ENCODE peak calls at places on chromosomes 4 and X, in nine cellular contexts. V, C, G, H, X, N, Y, Q and B are unnamed samples.

GRCh38 chr4:16574981-16575380 is 323.5 kb downstream of the LDB2 start:
- DNase-seq in V (no peak), C (no peak), G (no peak), H (no peak), X (no peak), N (no peak), Y (no peak), Q (no peak), B (no peak)

GRCh38 chr4:16449381-16449780 is 223.1 kb upstream of the TAPT1 start:
- DNase-seq in V (no peak), C (no peak), G (no peak), H (no peak), X (no peak), N (no peak), Y (no peak), Q (no peak), B (no peak)

GRCh38 chr4:86898562-86898961 is 6.3 kb upstream of the C4orf36 start:
- DNase-seq in V (peak), C (peak), G (no peak), H (no peak), X (no peak), N (no peak), Y (no peak), Q (no peak), B (no peak)

GRCh38 chr4:163681208-163681821 is 186.8 kb downstream of the TMA16 start:
- DNase-seq in V (peak), C (no peak), G (no peak), H (no peak), X (peak), N (no peak), Y (no peak), Q (no peak), B (peak)

GRCh38 chr4:122259849-122260248 is 107.7 kb downstream of the BLTP1 start:
- DNase-seq in V (no peak), C (no peak), G (no peak), H (no peak), X (no peak), N (no peak), Y (no peak), Q (no peak), B (no peak)

GRCh38 chr4:143362392-143363046 is 25.8 kb downstream of the GAB1 start:
- DNase-seq in V (no peak), C (no peak), G (no peak), H (no peak), X (no peak), N (no peak), Y (no peak), Q (no peak), B (no peak)

GRCh38 chr4:52963976-52964375 is 101.9 kb downstream of the RASL11B start:
- DNase-seq in V (no peak), C (no peak), G (no peak), H (no peak), X (no peak), N (no peak), Y (no peak), Q (no peak), B (no peak)

GRCh38 chr4:23828779-23829178 is 61.1 kb downstream of the PPARGC1A start:
- DNase-seq in V (no peak), C (no peak), G (no peak), H (no peak), X (no peak), N (no peak), Y (no peak), Q (no peak), B (no peak)

GRCh38 chr4:80413096-80413495 is 77.6 kb downstream of the CFAP299 start:
- DNase-seq in V (no peak), C (no peak), G (no peak), H (no peak), X (no peak), N (no peak), Y (no peak), Q (no peak), B (no peak)

GRCh38 chrX:387729-388128 is 1.0 kb upstream of the PPP2R3B start:
- DNase-seq in V (no peak), C (no peak), G (peak), H (no peak), X (no peak), N (no peak), Y (no peak), Q (no peak), B (no peak)

GRCh38 chr4:173171098-173171497 is 2.5 kb downstream of the GALNT7 start:
- DNase-seq in V (peak), C (no peak), G (no peak), H (no peak), X (no peak), N (peak), Y (no peak), Q (no peak), B (no peak)

GRCh38 chr4:57051524-57051923 is 58.7 kb downstream of the IGFBP7 start:
- DNase-seq in V (no peak), C (no peak), G (no peak), H (no peak), X (no peak), N (no peak), Y (no peak), Q (no peak), B (no peak)

GRCh38 chrX:40008841-40009461 is 88.8 kb downstream of the BCOR start:
- DNase-seq in V (peak), C (peak), G (peak), H (peak), X (no peak), N (no peak), Y (no peak), Q (no peak), B (no peak)

GRCh38 chr4:153518001-153518400 is 51.8 kb downstream of the TMEM131L start:
- DNase-seq in V (no peak), C (no peak), G (no peak), H (no peak), X (no peak), N (no peak), Y (no peak), Q (no peak), B (no peak)

GRCh38 chr4:15653864-15654391 is 1.2 kb downstream of the FBXL5 start:
- DNase-seq in V (peak), C (no peak), G (no peak), H (no peak), X (peak), N (peak), Y (no peak), Q (no peak), B (peak)

DNA sequence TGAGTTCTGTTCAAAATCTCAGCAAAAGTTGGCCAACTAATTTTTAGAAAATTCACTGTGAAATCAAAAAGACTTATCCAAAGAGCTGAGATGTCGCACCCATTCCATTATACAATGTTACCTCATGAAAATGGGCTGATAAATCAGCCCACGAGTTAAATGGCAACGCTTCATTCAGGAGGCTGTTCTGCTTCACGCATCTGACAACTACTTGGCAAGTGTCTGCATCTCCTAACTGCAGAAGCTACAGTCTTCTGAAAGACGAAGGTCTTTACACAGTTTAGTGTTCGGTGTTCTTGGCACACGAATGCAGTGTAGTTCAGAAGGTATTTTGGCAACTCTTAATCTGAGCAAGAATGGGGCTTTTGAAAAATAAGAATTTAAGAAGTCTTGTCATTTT is 166.6 kb upstream of the DKK2 start:
- DNase-seq in V (no peak), C (no peak), G (no peak), H (no peak), X (no peak), N (no peak), Y (no peak), Q (no peak), B (no peak)
- H3K27ac ChIP-seq in V (no peak), C (no peak), G (no peak), H (no peak), X (no peak), N (no peak), Y (no peak), Q (no peak), B (no peak)

GRCh38 chrX:120244395-120244734 is 6.2 kb upstream of the ZBTB33 start:
- DNase-seq in V (no peak), C (no peak), G (no peak), H (no peak), X (no peak), N (no peak), Y (no peak), Q (no peak), B (no peak)

GRCh38 chrX:120242807-120243206 is 7.8 kb upstream of the ZBTB33 start:
- DNase-seq in V (no peak), C (no peak), G (no peak), H (no peak), X (no peak), N (no peak), Y (no peak), Q (no peak), B (no peak)

GRCh38 chrX:120238947-120239346 is 11.7 kb upstream of the ZBTB33 start:
- DNase-seq in V (no peak), C (no peak), G (no peak), H (no peak), X (no peak), N (no peak), Y (no peak), Q (no peak), B (no peak)

GRCh38 chrX:120250522-120251271 is at the start of gene ZBTB33:
- DNase-seq in V (peak), C (peak), G (peak), H (peak), X (peak), N (peak), Y (peak), Q (peak), B (peak)

DNA sequence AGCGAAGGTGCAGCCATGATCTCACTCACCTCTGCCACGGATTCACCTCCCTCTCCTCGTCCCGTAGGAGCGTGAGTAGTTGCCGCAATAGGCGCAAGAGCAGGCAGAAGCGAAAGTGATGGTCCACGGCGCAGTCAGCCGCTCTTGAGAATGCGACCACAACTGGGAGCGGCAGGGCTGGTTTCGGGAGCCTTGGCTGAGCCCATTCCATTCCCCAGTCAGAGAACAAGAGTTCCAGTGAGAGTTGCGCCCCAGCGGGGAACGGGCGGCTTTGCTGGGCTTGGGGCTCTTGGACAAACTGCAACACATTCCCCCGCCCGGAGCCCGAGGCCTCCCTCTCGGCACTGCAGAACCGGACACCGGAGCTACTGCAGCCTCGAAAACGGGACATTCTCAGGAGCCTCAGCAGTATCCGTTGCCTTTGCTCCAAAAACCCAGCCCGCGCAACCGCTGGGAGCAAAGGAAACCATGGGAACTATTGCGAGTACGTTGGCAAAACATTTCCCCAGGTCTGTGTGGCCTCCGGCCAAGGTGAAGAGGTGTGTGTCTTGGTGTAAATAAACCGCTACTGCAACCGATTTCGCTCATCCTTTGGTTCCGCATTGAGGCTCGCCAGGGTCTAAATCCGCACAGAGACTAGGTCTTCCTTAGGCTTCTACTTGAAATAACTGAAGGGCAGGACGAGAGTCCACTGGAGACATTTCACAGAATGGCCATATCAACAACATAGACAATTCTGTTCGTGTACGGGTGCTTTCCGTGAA is 5.7 kb upstream of the ZBTB33 start:
- DNase-seq in V (peak), C (peak), G (peak), H (peak), X (peak), N (peak), Y (peak), Q (peak), B (peak)
- H3K27ac ChIP-seq in V (no peak), C (peak), G (peak), H (peak), X (peak), N (peak), Y (peak), Q (peak), B (no peak)

DNA sequence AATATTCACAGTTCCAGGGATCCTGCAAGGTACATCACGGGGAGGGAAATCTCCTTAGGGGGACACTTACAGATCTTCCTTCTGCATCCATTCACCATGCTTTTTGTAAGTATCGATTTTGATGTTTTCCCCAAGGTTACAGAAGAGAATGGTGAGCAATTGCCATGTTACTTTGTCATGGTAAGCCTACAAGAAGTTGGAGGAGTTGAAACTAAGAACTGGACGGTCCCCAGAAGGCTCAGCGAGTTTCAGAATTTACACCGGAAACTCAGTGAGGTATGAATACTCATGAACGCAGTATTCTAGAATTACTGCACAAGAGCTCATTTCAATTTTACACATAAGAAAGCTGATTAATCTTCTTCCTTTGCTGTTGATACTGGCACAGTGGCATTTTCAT is 53.9 kb downstream of the LRP2BP start:
- DNase-seq in V (no peak), C (no peak), G (no peak), H (no peak), X (no peak), N (no peak), Y (no peak), Q (no peak), B (no peak)
- H3K27ac ChIP-seq in V (no peak), C (no peak), G (no peak), H (no peak), X (no peak), N (no peak), Y (no peak), Q (no peak), B (no peak)

DNA sequence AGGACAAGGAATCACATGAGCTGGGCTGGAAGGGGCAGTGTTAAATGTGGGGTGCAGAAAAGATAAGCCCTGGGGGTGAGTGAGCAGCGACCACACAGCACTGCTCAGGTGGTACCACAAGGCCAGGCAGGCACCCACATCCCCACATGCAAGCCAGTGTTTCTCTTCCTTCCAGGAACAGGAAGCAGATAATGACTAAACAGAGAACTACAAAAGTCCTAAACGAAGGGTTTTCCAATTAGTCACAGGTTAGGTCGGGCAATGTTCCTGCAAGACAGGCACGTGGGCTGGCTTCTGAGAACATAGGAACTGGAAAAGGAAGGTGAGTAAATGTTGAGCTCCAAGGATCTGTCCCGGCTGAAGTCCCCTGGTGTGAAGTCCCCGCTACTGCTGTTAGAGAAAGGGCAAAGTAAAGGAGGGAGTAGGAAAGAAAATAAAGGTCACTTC is 19.5 kb downstream of the RELL1 start:
- DNase-seq in V (no peak), C (no peak), G (no peak), H (no peak), X (peak), N (peak), Y (no peak), Q (no peak), B (no peak)
- H3K27ac ChIP-seq in V (no peak), C (no peak), G (peak), H (peak), X (no peak), N (peak), Y (no peak), Q (peak), B (no peak)

GRCh38 chr4:90317785-90318184 is 190.6 kb downstream of the CCSER1 start:
- DNase-seq in V (no peak), C (no peak), G (no peak), H (no peak), X (no peak), N (peak), Y (no peak), Q (no peak), B (no peak)
- H3K27ac ChIP-seq in V (no peak), C (no peak), G (no peak), H (no peak), X (no peak), N (peak), Y (no peak), Q (no peak), B (no peak)

GRCh38 chr4:3405176-3405575 is 36.6 kb upstream of the HGFAC start:
- DNase-seq in V (no peak), C (no peak), G (peak), H (no peak), X (no peak), N (no peak), Y (no peak), Q (peak), B (no peak)
- H3K27ac ChIP-seq in V (no peak), C (no peak), G (no peak), H (no peak), X (no peak), N (no peak), Y (no peak), Q (no peak), B (no peak)

GRCh38 chrX:107714196-107714811 is 61.3 kb downstream of the TSC22D3 start:
- DNase-seq in V (no peak), C (no peak), G (peak), H (peak), X (no peak), N (no peak), Y (peak), Q (no peak), B (no peak)
- H3K27ac ChIP-seq in V (no peak), C (no peak), G (peak), H (peak), X (peak), N (peak), Y (peak), Q (peak), B (no peak)

DNA sequence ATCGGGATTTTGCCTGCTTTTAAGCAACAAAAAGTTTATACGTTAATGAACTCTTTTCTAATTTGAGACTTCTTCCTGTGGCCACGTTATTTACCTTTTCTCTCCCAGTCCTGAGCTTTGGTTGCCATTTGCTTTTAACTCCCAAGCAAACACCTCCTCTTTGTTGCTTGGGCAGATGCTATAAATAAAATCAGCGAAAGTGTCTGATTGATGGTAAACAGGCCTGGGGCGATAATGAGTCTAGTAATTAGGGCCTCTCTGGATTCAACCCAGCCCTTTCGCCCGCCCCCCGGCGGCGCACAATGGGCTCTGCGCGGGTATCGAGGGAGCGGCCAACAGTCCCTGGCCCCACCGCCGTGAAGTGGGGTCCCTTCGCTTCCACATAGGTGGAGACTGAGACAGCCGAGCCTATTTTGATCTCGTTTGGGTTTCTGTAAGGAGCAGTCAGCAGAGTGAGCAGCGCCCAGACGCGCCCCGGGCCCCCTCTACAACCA is 791 bp downstream of the CLGN start:
- DNase-seq in V (peak), C (no peak), G (no peak), H (no peak), X (peak), N (no peak), Y (no peak), Q (no peak), B (peak)
- H3K27ac ChIP-seq in V (no peak), C (no peak), G (no peak), H (no peak), X (no peak), N (no peak), Y (no peak), Q (no peak), B (peak)

DNA sequence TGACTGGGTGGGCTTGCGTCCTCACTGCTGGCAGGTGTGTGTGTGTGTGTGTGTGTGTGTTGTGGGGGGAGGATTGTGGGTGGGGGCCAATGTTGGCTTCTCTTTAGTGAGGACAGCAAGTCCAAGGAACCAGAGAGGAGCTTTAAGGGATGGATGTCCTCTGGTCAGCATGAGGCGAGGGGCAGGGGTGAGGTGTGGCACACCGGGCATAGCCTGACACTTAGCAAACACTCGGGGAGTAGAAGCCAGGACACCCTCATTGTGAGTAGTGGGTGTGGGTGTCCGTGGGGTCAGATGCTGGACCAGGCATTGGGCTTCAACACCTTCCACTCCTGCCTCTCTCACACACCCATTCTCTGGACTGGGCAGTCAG is 2.8 kb downstream of the SORCS2 start:
- DNase-seq in V (no peak), C (peak), G (peak), H (peak), X (peak), N (no peak), Y (no peak), Q (peak), B (no peak)
- H3K27ac ChIP-seq in V (no peak), C (no peak), G (no peak), H (no peak), X (no peak), N (no peak), Y (no peak), Q (no peak), B (no peak)